ENCODE peak calls at places on chromosomes 5 and 9, in ten cellular contexts. E is cardiac fibroblast, T is HepG2, M is heart right ventricle, P is osteocyte, U is left ventricle myocardium inferior, O is fibroblast of pulmonary artery, J is ovary, N is adrenal gland, W is heart left ventricle. X is an unnamed sample.
A peak's percentile ranks its signal among the peaks of the same experiment; 100 is the strongest.

GRCh38 chr9:21661626-21662025 is 140.8 kb upstream of the MTAP start:
- DNase-seq in E (peak; percentile 68), T (no peak), M (no peak), P (no peak), U (no peak), O (peak; percentile 80), J (no peak), N (no peak), W (no peak), X (no peak)

GRCh38 chr9:27154923-27155322 is 45.9 kb downstream of the TEK start:
- DNase-seq in E (peak; percentile 97), T (no peak), M (no peak), P (no peak), U (no peak), O (peak; percentile 96), J (no peak), N (no peak), W (no peak), X (no peak)

GRCh38 chr5:145943674-145944121 is 7.3 kb downstream of the SH3RF2 start:
- DNase-seq in E (peak; percentile 68), T (no peak), M (no peak), P (no peak), U (no peak), O (peak; percentile 73), J (no peak), N (peak; percentile 51), W (no peak), X (no peak)

GRCh38 chr9:135952664-135953206 is 8.4 kb downstream of the UBAC1 start:
- DNase-seq in E (no peak), T (no peak), M (no peak), P (no peak), U (no peak), O (no peak), J (no peak), N (no peak), W (no peak), X (no peak)

GRCh38 chr5:10699281-10699874 is 61.7 kb downstream of the DAP start:
- DNase-seq in E (no peak), T (no peak), M (no peak), P (no peak), U (no peak), O (no peak), J (no peak), N (no peak), W (no peak), X (no peak)

GRCh38 chr5:69295088-69295754 is 37.4 kb downstream of the CCDC125 start:
- DNase-seq in E (peak; percentile 68), T (no peak), M (no peak), P (no peak), U (no peak), O (peak; percentile 68), J (no peak), N (no peak), W (no peak), X (no peak)

GRCh38 chr9:122445155-122445749 is 32.5 kb downstream of the OR1J1 start:
- DNase-seq in E (peak; percentile 95), T (no peak), M (no peak), P (no peak), U (no peak), O (peak; percentile 89), J (no peak), N (no peak), W (no peak), X (no peak)

GRCh38 chr9:114316605-114317230 is 6.2 kb upstream of the ORM1 start:
- DNase-seq in E (no peak), T (no peak), M (no peak), P (peak; percentile 49), U (no peak), O (no peak), J (peak; percentile 6), N (no peak), W (no peak), X (no peak)

GRCh38 chr9:90916147-90916734 is 114.6 kb downstream of the SYK start:
- DNase-seq in E (no peak), T (no peak), M (no peak), P (no peak), U (no peak), O (no peak), J (no peak), N (no peak), W (no peak), X (no peak)

GRCh38 chr9:90919883-90920282 is 118.3 kb downstream of the SYK start:
- DNase-seq in E (no peak), T (no peak), M (peak; percentile 8), P (no peak), U (peak; percentile 48), O (no peak), J (no peak), N (no peak), W (no peak), X (no peak)

GRCh38 chr9:90925581-90926257 is 124.1 kb downstream of the SYK start:
- DNase-seq in E (peak; percentile 86), T (no peak), M (no peak), P (no peak), U (no peak), O (peak; percentile 76), J (no peak), N (no peak), W (no peak), X (no peak)

GRCh38 chr9:90921969-90922368 is 120.3 kb downstream of the SYK start:
- DNase-seq in E (no peak), T (no peak), M (no peak), P (no peak), U (no peak), O (no peak), J (no peak), N (no peak), W (no peak), X (no peak)

GRCh38 chr9:90921104-90921503 is 119.5 kb downstream of the SYK start:
- DNase-seq in E (no peak), T (no peak), M (peak; percentile 77), P (no peak), U (peak; percentile 87), O (peak; percentile 22), J (no peak), N (peak; percentile 65), W (peak; percentile 88), X (no peak)
- TF ChIP-seq CTCF in E (no peak), T (no peak), M (no peak), P (no peak), U (no peak), O (no peak), J (no peak), N (no peak), W (peak; percentile 33), X (no peak)

DNA sequence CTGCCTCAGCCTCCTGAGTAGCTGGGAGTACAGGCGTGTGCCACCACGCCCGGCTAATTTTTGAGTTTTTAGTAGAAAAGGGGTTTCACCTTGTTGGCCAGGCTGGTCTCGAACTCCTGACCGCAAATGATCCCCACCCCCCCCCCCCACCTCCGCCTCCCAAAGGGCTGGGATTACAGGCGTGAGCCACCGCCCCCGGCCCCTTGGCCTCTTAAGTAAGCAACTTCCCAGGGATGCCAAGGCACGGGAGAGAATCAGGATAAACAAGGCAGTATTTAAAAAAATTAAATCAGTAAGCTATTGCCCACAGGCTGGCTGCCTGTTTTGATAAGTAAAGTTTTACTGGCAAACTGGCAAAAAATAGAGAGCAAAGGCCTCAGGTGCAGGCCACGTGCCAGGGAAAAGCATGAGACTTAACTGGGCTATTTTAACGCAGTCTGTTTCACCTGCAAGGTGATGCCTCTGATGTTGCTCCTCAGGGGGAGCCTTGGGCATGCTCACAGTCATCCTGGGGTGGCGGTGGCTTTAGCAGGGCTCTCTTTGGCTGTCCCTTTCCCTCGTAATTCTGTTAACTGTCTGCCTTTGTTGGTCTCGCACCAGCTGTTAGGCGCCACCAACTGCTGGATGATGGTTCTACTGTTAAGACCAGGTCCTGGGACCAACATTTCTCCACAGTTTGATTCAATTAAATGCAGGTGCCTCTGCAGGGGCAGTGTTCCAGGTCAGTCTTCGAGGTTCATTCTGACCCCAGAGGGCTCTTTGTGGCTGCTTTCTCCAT is 19.4 kb upstream of the RNF130 start:
- DNase-seq in E (peak; percentile 33), T (peak; percentile 52), M (no peak), P (no peak), U (no peak), O (peak; percentile 45), J (no peak), N (peak; percentile 37), W (peak; percentile 43), X (no peak)
- TF ChIP-seq CTCF in E (peak; percentile 25), T (peak; percentile 69), M (no peak), P (peak; percentile 49), U (no peak), O (peak; percentile 31), J (no peak), N (no peak), W (no peak), X (no peak)

GRCh38 chr5:147853372-147853987 is 22.0 kb upstream of the SPINK1 start:
- DNase-seq in E (no peak), T (no peak), M (no peak), P (no peak), U (no peak), O (no peak), J (no peak), N (no peak), W (no peak), X (no peak)

GRCh38 chr5:147854894-147855773 is 23.4 kb upstream of the SCGB3A2 start:
- DNase-seq in E (no peak), T (no peak), M (no peak), P (no peak), U (no peak), O (no peak), J (no peak), N (no peak), W (no peak), X (no peak)

GRCh38 chr5:147851578-147851977 is 20.1 kb upstream of the SPINK1 start:
- DNase-seq in E (no peak), T (no peak), M (no peak), P (no peak), U (no peak), O (no peak), J (no peak), N (no peak), W (no peak), X (no peak)

GRCh38 chr5:147854331-147854730 is 22.9 kb upstream of the SPINK1 start:
- DNase-seq in E (no peak), T (no peak), M (no peak), P (no peak), U (no peak), O (no peak), J (no peak), N (no peak), W (no peak), X (no peak)

GRCh38 chr5:147852365-147852764 is 20.9 kb upstream of the SPINK1 start:
- DNase-seq in E (no peak), T (no peak), M (no peak), P (no peak), U (no peak), O (no peak), J (no peak), N (no peak), W (no peak), X (no peak)
- TF ChIP-seq CTCF in E (no peak), T (no peak), M (no peak), P (no peak), U (no peak), O (no peak), J (no peak), N (no peak), W (no peak), X (no peak)

DNA sequence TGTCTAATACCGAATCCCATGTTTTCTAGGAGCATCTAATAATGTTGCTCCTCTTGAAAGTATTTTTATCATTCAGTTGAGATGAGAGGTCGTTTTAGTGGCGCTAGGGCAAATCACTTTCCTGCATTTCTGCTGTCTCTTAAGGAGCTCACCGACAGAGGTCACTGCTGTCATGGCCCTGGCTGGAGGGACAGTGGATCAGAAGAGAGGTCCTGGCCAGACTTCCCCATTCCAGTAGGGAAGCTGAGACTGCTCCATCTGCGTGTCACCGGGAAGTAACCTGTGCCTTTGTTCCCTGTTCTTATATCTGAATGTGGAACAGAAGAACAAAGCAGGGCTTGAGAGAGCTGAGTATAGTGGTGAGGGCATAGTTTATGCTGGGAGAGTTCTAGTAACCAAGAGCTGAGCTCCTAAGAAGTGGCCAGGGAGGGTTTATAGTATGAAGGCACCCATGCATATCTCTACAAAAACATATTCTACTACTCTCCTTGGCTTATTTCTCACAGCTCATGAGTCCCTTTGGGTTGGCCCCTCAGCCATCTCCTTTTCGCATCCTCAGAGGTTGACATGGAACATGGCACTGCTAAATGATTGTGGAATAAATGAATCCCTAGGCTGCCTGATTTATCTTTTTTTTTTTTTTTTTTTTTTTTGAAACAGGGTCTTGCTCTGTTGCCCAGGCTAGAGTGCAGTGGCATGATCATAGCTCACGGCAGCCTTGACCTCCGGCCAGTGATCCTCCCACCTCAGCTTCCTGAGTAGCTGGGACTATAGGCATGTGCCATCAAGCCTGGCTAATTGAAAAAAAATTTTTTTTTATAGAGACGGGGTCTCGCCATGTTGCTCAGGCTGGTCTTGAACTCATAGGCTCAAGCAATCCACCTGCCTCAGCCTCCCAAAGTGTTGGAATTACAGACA is 27.2 kb downstream of the ATP6V0E1 start:
- DNase-seq in E (peak; percentile 39), T (peak; percentile 67), M (peak; percentile 65), P (no peak), U (peak; percentile 64), O (peak; percentile 39), J (no peak), N (peak; percentile 80), W (peak; percentile 72), X (peak; percentile 19)
- TF ChIP-seq CTCF in E (peak; percentile 39), T (peak; percentile 90), M (peak; percentile 53), P (peak; percentile 32), U (peak; percentile 74), O (peak; percentile 34), J (no peak), N (peak; percentile 57), W (peak; percentile 64), X (peak; percentile 50)

X was measured in progenitor cell of endocrine pancreas.